ENCODE peak calls at places on chromosome 19, in four cellular contexts. L, E, W and V are unnamed samples.

GRCh38 chr19:47302249-47302648 is 7.4 kb upstream of the C5AR1 start:
- ATAC-seq in L (no peak), E (no peak), W (no peak), V (no peak)

GRCh38 chr19:15836345-15836594 is 20.8 kb upstream of the OR10H1 start:
- ATAC-seq in L (no peak), E (no peak), W (no peak), V (no peak)

GRCh38 chr19:41936416-41936850 is 8.2 kb upstream of the ERFL start:
- ATAC-seq in L (peak; percentile 84), E (peak; percentile 50), W (peak; percentile 70), V (no peak)

GRCh38 chr19:2103308-2103707 is 6.6 kb downstream of the IZUMO4 start:
- ATAC-seq in L (no peak), E (no peak), W (no peak), V (no peak)

GRCh38 chr19:35740108-35740422 is 2.2 kb downstream of the IGFLR1 start:
- ATAC-seq in L (peak; percentile 7), E (peak; percentile 10), W (peak; percentile 7), V (peak; percentile 24)

GRCh38 chr19:46785980-46786235 is 2.5 kb downstream of the SLC1A5 start:
- ATAC-seq in L (peak; percentile 11), E (no peak), W (no peak), V (peak; percentile 4)

GRCh38 chr19:41993612-41994483 is at the start of gene ATP1A3:
- ATAC-seq in L (peak; percentile 83), E (peak; percentile 74), W (peak; percentile 75), V (peak; percentile 81)

GRCh38 chr19:47704024-47704423 is 9.2 kb upstream of the EHD2 start:
- ATAC-seq in L (no peak), E (no peak), W (no peak), V (no peak)

GRCh38 chr19:28665748-28666147 is 547.2 kb downstream of the UQCRFS1 start:
- ATAC-seq in L (no peak), E (no peak), W (no peak), V (no peak)

GRCh38 chr19:34409189-34410164 is 5.3 kb downstream of the PDCD2L start:
- ATAC-seq in L (no peak), E (no peak), W (no peak), V (peak; percentile 77)

GRCh38 chr19:18665771-18666202 is 17.7 kb upstream of the CRTC1 start:
- ATAC-seq in L (no peak), E (no peak), W (no peak), V (no peak)

GRCh38 chr19:29724102-29724641 is 9.1 kb upstream of the C19orf12 start:
- ATAC-seq in L (peak; percentile 61), E (peak; percentile 64), W (peak; percentile 29), V (peak; percentile 47)

GRCh38 chr19:41928221-41928683 is at the start of gene ERFL:
- ATAC-seq in L (peak; percentile 37), E (peak; percentile 36), W (peak; percentile 29), V (peak; percentile 44)

GRCh38 chr19:29533578-29534544 is 8.1 kb downstream of the VSTM2B start:
- ATAC-seq in L (no peak), E (no peak), W (no peak), V (no peak)

GRCh38 chr19:5837768-5838364 is 1.6 kb downstream of the FUT6 start:
- ATAC-seq in L (no peak), E (no peak), W (no peak), V (no peak)

GRCh38 chr19:41218615-41219507 is at the start of gene AXL:
- ATAC-seq in L (no peak), E (no peak), W (peak; percentile 57), V (no peak)

GRCh38 chr19:41327076-41327475 is 17.1 kb downstream of the CCDC97 start:
- ATAC-seq in L (peak; percentile 6), E (no peak), W (no peak), V (no peak)